ENCODE peak calls at places on chromosome 3, in eight cellular contexts. N is heart left ventricle, Q is PC-9, X is GM12865, L is Calu3, D is sigmoid colon, T is hepatocyte, G is ovary. K is an unnamed sample.

GRCh38 chr3:134650431-134651346 is at the start of gene KY:
- DNase-seq in N (peak), T (peak), D (no peak), L (peak), Q (no peak), X (no peak), G (peak), K (no peak)

GRCh38 chr3:61629442-61629841 is 68.1 kb downstream of the PTPRG start:
- DNase-seq in D (no peak), L (no peak), G (no peak), T (no peak), X (no peak), Q (no peak), N (no peak), K (no peak)

GRCh38 chr3:9147215-9147895 is 102.1 kb downstream of the SRGAP3 start:
- DNase-seq in L (no peak), G (no peak), Q (no peak), N (no peak), T (no peak), D (no peak), X (peak), K (no peak)

GRCh38 chr3:125177746-125178145 is 34.8 kb downstream of the SLC12A8 start:
- DNase-seq in G (no peak), X (no peak), T (no peak), N (no peak), Q (no peak), L (no peak), D (no peak), K (no peak)

GRCh38 chr3:62070891-62071290 is 302.5 kb downstream of the FEZF2 start:
- DNase-seq in L (no peak), D (no peak), N (no peak), Q (no peak), T (no peak), X (no peak), G (no peak), K (no peak)

GRCh38 chr3:46429250-46429649 is 22.2 kb downstream of the CCRL2 start:
- DNase-seq in Q (no peak), G (no peak), T (peak), N (no peak), X (no peak), L (no peak), D (no peak), K (no peak)

GRCh38 chr3:150681037-150681436 is 22.7 kb downstream of the ERICH6 start:
- DNase-seq in X (peak), N (no peak), T (no peak), L (no peak), D (no peak), Q (no peak), G (no peak), K (no peak)

GRCh38 chr3:19213608-19214220 is 65.4 kb downstream of the KCNH8 start:
- DNase-seq in G (no peak), T (no peak), N (no peak), Q (no peak), D (no peak), X (peak), L (no peak), K (no peak)

GRCh38 chr3:76869726-76870414 is 170.0 kb upstream of the ROBO2 start:
- DNase-seq in D (no peak), T (no peak), X (no peak), L (no peak), N (no peak), Q (no peak), G (no peak), K (no peak)

DNA sequence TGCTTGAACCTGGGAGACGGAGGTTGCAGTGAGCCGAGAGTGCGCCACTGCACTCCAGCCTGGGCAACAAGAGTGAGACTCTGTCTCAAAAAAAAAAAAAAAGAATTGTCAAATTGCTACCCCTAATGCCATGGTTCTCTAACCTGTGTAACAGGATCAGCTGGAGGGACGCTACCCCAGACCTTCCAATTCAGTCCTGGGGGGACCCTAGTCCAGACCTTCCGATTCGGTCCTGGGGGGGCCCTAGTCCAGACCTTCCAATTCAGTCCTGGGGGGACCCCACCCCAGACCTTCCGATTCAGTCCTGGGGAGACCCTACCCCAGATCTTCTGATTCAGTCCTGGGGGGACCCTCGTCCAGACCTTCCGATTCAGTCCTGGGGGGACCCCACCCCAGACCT is 29.8 kb upstream of the MUC20 start:
- DNase-seq in L (no peak), G (no peak), N (no peak), T (no peak), Q (no peak), X (no peak), D (no peak), K (no peak)
- TF ChIP-seq CTCF in L (no peak), G (no peak), N (no peak), T (no peak), Q (no peak), X (no peak), D (no peak), K (no peak)

DNA sequence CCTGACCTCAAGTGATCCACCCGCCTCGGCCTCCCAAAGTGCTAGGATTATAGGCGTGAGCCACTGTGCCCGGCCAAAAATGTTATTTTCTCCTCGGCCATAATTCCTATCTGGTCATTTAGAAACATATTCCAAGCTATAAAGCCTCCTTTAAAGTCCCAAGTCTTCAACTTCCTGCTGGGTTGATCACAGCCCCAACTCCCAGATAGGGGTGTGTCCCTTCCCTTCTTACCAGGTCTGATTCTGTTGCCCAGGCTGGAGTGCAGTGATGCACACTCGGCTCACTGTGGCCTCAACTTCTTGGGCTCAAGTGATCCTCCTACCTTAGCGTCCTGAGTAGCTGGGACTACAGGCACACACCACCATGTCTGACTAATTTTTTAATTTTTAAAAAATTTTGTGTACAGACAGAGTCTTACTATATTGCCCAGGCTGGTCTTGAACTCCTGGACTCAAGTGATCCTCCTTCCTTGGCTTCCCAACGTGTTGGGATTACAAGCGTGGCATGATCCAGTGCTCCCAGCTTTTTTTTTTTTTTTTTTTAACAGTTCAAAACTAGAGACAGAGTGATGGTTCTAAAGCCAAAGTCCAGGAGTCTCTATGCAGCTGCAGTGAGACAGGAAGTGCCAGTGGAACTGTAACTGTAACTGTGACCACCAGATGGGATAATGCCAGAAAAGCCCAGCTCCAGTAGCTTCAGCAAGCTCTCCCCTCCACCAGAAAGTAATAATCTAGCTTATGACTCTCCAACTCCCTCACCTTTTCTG is 8.2 kb upstream of the PRKAR2A start:
- DNase-seq in X (no peak), T (peak), D (peak), G (no peak), L (no peak), N (no peak), Q (no peak), K (no peak)
- TF ChIP-seq CTCF in X (no peak), T (no peak), D (no peak), G (no peak), L (no peak), N (no peak), Q (no peak), K (no peak)

GRCh38 chr3:156674046-156674910 is at the start of gene TIPARP:
- DNase-seq in N (peak), X (peak), G (peak), T (peak), L (peak), D (peak), Q (peak), K (peak)
- TF ChIP-seq CTCF in N (peak), X (peak), G (peak), T (peak), L (peak), D (peak), Q (peak), K (peak)

GRCh38 chr3:14125193-14126016 is 553 bp downstream of the TMEM43 start:
- DNase-seq in G (peak), L (peak), D (peak), N (peak), T (peak), Q (peak), X (peak), K (peak)
- TF ChIP-seq CTCF in G (no peak), L (no peak), D (no peak), N (no peak), T (peak), Q (no peak), X (no peak), K (no peak)

DNA sequence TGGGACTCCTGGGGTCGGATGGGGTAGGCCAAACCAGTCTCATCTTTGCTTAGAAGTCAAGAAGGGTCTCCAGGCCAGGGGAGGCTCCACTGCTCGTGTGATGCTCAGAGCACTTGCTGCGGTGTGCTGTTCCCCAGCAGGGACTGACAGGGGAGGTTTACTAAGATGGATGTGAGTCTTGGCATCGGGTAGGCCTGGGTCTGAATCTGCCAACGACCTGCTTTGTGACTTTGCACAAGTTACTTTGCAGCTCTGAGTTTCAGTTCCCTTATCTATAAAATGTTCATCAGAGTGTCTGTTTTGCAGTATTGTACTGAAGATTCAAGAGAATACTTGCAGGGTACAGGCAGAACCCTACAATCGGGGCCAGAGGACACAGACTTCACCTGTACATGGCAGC is 17.3 kb upstream of the CDCP1 start:
- DNase-seq in N (no peak), D (no peak), X (peak), L (no peak), G (no peak), T (no peak), Q (no peak), K (no peak)
- TF ChIP-seq CTCF in N (no peak), D (no peak), X (no peak), L (no peak), G (no peak), T (no peak), Q (no peak), K (no peak)

GRCh38 chr3:186530415-186530814 is 13.8 kb downstream of the CRYGS start:
- DNase-seq in Q (no peak), T (no peak), N (no peak), D (no peak), X (no peak), G (no peak), L (no peak), K (no peak)

GRCh38 chr3:186525369-186526255 is 18.6 kb downstream of the CRYGS start:
- DNase-seq in X (peak), L (no peak), D (no peak), Q (no peak), T (no peak), N (no peak), G (no peak), K (no peak)

GRCh38 chr3:186532641-186533072 is 11.5 kb downstream of the CRYGS start:
- DNase-seq in X (peak), L (no peak), G (no peak), Q (no peak), D (no peak), N (no peak), T (no peak), K (no peak)

GRCh38 chr3:186526256-186526606 is 17.9 kb downstream of the CRYGS start:
- DNase-seq in G (no peak), Q (no peak), T (no peak), N (no peak), D (no peak), L (no peak), X (peak), K (no peak)

GRCh38 chr3:186529204-186529999 is 14.8 kb downstream of the CRYGS start:
- DNase-seq in N (no peak), Q (no peak), G (no peak), X (no peak), L (no peak), T (no peak), D (no peak), K (no peak)
- TF ChIP-seq CTCF in N (no peak), Q (no peak), G (no peak), X (peak), L (no peak), T (no peak), D (no peak), K (no peak)

GRCh38 chr3:71376499-71376898 is 207.0 kb downstream of the FOXP1 start:
- DNase-seq in X (no peak), D (no peak), T (no peak), G (no peak), Q (no peak), L (no peak), N (no peak), K (no peak)

GRCh38 chr3:71378509-71378908 is 205.0 kb downstream of the FOXP1 start:
- DNase-seq in T (no peak), N (no peak), X (no peak), G (no peak), Q (no peak), L (no peak), D (no peak), K (no peak)

GRCh38 chr3:71376911-71377310 is 206.6 kb downstream of the FOXP1 start:
- DNase-seq in X (no peak), L (no peak), N (no peak), D (no peak), T (no peak), Q (no peak), G (no peak), K (no peak)

GRCh38 chr3:71384393-71384792 is 199.1 kb downstream of the FOXP1 start:
- DNase-seq in T (no peak), L (no peak), Q (no peak), N (no peak), X (no peak), G (no peak), D (no peak), K (no peak)

DNA sequence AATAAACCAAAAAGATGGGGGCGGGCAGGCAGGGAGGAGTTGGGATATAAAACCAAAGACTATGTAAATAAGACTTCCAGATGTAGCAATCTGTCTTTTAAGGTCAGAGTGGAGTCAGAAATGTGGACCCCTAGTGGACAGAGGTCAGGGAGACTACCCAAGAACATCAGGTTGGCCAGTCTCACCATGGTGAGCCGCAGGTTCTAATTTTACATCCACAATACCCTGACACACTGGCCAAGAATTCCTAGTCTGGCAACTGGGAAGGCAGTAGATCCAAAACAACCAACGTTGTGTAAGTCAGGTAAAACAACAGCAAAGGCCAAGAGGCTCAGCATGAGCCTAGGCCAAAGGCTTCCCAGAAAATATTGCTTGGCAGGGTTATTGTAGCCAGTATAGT is 203.4 kb downstream of the FOXP1 start:
- DNase-seq in Q (no peak), T (no peak), D (no peak), L (no peak), G (no peak), X (no peak), N (no peak), K (no peak)
- TF ChIP-seq CTCF in Q (no peak), T (no peak), D (no peak), L (no peak), G (no peak), X (no peak), N (no peak), K (no peak)

K was measured in CD4-positive, alpha-beta T cell.